ENCODE peak calls at places on chromosome 7, in nine cellular contexts. V is fibroblast of mammary gland, H is fibroblast of lung, Q is colonic mucosa, R is foreskin fibroblast, K is bronchial epithelial cell, C is tibial artery, M is CD14-positive monocyte, S is kidney epithelial cell. I is an unnamed sample.

GRCh38 chr7:76047305-76047810 is 442 bp downstream of the STYXL1 start:
- DNase-seq in V (peak; percentile 15), S (no peak), C (no peak), R (no peak), M (no peak), H (peak; percentile 6), Q (no peak), K (peak; percentile 8), I (peak; percentile 10)

GRCh38 chr7:128115326-128115820 is 84.1 kb upstream of the LRRC4 start:
- DNase-seq in M (peak; percentile 10), K (peak; percentile 81), V (peak; percentile 19), C (peak; percentile 27), S (no peak), H (no peak), R (peak; percentile 52), Q (peak; percentile 7), I (no peak)

GRCh38 chr7:24039991-24040390 is 244.0 kb upstream of the NPY start:
- DNase-seq in R (no peak), S (no peak), H (no peak), V (no peak), M (no peak), C (no peak), Q (no peak), K (no peak), I (no peak)

GRCh38 chr7:107948645-107949442 is 54.1 kb downstream of the LAMB1 start:
- DNase-seq in K (peak; percentile 88), R (peak; percentile 97), H (peak; percentile 93), V (peak; percentile 96), S (peak; percentile 56), M (no peak), C (no peak), Q (no peak), I (no peak)

GRCh38 chr7:27605283-27605682 is 57.4 kb downstream of the HIBADH start:
- DNase-seq in Q (no peak), S (no peak), V (no peak), R (no peak), C (no peak), K (no peak), M (no peak), H (no peak), I (no peak)

GRCh38 chr7:55206235-55207029 is 158.7 kb upstream of the LANCL2 start:
- DNase-seq in H (no peak), R (no peak), M (no peak), S (no peak), V (peak; percentile 44), K (no peak), Q (no peak), C (no peak), I (no peak)

GRCh38 chr7:139340808-139341057 is 404 bp upstream of the FMC1 start:
- DNase-seq in Q (no peak), M (no peak), H (no peak), S (no peak), K (no peak), V (no peak), C (no peak), R (no peak), I (no peak)

GRCh38 chr7:43834463-43835251 is 34.7 kb downstream of the MRPS24 start:
- DNase-seq in R (peak; percentile 16), H (peak; percentile 27), S (no peak), V (peak; percentile 67), M (peak; percentile 73), Q (no peak), K (peak; percentile 64), C (no peak), I (peak; percentile 62)

GRCh38 chr7:135929692-135930091 is 47.5 kb downstream of the MTPN start:
- DNase-seq in C (no peak), R (no peak), K (no peak), V (no peak), M (no peak), S (no peak), Q (no peak), H (no peak), I (no peak)

DNA sequence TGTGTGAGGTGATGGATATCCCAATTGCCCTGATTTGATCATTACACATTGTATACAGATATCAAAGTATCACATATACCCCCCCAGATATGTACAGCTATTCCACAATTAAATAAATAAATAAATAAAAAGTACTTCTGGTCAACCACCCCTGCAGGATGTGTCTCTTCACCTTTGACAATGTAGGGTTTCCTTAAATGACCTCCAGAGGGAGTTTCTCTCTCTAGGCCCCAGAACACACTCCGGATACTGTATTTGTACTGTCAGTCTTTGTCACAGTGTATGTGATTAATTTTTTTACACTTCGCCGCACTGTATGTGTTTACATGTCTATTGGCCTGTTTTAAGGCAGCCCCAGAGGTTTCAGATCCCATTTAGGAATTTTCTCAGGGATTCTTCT is 123.6 kb downstream of the ADCYAP1R1 start:
- DNase-seq in K (peak; percentile 3), S (no peak), V (no peak), M (no peak), Q (no peak), C (no peak), R (no peak), H (no peak), I (no peak)
- TF ChIP-seq CTCF in K (peak; percentile 9), S (peak; percentile 8), V (no peak), M (no peak), Q (no peak), C (no peak), R (no peak), H (no peak), I (no peak)

GRCh38 chr7:156942708-156943090 is 6.8 kb upstream of the NOM1 start:
- DNase-seq in C (no peak), V (no peak), S (no peak), K (peak; percentile 8), H (no peak), R (peak; percentile 13), Q (no peak), M (no peak), I (peak; percentile 44)

GRCh38 chr7:156944876-156945275 is 4.6 kb upstream of the NOM1 start:
- DNase-seq in M (no peak), V (no peak), Q (no peak), S (no peak), H (no peak), R (no peak), K (no peak), C (no peak), I (no peak)

GRCh38 chr7:156941393-156942182 is 7.9 kb upstream of the NOM1 start:
- DNase-seq in K (no peak), V (no peak), M (no peak), C (no peak), Q (no peak), H (no peak), S (no peak), R (no peak), I (no peak)

GRCh38 chr7:156943091-156944041 is 6.1 kb upstream of the NOM1 start:
- DNase-seq in K (peak; percentile 40), R (peak; percentile 24), S (no peak), C (no peak), V (no peak), Q (no peak), H (no peak), M (no peak), I (no peak)

DNA sequence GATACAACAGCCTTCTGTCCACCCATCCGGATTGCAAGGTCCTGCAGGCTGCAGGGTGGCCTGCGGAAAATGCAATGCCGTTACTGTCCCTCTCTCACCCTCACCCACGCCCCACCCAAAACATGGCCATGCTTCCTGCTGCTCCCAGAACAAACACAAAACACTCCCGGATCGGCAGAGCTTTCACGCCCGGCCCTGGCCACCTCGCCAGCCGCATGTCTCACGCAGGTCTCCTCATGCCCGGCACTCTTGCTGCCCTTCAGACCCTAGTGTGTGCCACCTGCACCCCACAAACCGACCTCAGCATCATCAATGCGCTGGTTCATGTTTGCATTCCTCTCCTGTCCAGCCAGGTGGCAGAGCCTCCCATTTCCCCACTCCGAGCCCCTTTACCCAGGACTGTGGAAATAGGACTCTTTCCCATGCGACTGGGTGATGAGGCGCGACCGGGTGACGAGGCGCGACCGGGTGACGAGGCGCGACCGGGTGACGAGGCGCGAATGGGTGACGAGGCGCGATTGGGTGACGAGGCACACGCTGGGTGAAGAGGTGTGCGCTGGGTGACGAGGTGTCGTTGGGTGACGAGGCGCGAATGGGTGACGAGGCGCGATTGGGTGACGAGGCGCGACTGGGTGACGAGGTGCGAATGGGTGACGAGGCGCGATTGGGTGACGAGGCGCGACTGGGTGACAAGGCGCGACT is 8.9 kb upstream of the NOM1 start:
- DNase-seq in H (no peak), Q (no peak), R (no peak), C (no peak), V (no peak), S (no peak), M (no peak), K (no peak), I (no peak)
- TF ChIP-seq CTCF in H (no peak), Q (no peak), R (no peak), C (no peak), V (no peak), S (no peak), M (no peak), K (no peak), I (no peak)

DNA sequence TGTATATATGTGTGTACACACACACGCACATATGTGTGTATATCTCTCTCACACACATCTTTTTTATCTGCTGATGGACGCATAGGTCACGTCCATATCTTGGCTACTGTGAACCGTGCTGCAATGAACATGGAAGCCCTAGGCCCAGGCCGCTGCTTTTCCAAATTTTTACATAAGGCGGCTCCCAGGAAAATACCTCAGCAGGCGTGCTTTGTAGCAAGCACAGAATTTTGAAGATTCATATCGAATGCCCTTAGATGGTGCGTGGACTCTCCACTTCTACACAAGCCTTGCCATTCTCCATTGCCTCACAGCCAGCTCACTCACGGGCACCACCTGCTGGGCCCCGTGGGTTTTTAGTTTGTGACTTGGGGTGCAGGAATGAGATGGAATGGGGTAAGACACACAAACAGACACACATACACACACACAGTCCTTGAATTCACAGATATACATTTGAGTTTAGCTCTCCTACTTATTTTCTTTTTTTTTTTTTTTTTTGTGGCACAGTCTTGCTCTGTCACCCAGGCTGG is 57.9 kb upstream of the RNF32 start:
- DNase-seq in K (no peak), S (no peak), R (no peak), V (no peak), C (no peak), Q (no peak), M (no peak), H (no peak), I (no peak)
- TF ChIP-seq CTCF in K (no peak), S (no peak), R (no peak), V (no peak), C (no peak), Q (no peak), M (no peak), H (no peak), I (no peak)

GRCh38 chr7:5678295-5679046 is 103.0 kb downstream of the RNF216 start:
- DNase-seq in H (no peak), M (no peak), Q (no peak), R (no peak), V (no peak), C (no peak), S (no peak), K (no peak), I (no peak)
- TF ChIP-seq CTCF in H (no peak), M (peak; percentile 56), Q (no peak), R (no peak), V (no peak), C (no peak), S (no peak), K (no peak), I (no peak)

I was measured in activated CD8-positive, alpha-beta T cell treated with anti-CD3 and anti-CD28 coated beads for 36 hours.